ENCODE peak calls at places on chromosome 9, in ten cellular contexts. F, Y, E, H, J, K, Z, V, D and R are unnamed samples.

GRCh38 chr9:38233796-38234355 is 158.6 kb upstream of the ALDH1B1 start:
- DNase-seq in E (no peak), J (no peak), F (no peak), Y (no peak), K (no peak), Z (no peak), V (no peak), H (no peak), D (no peak), R (no peak)

GRCh38 chr9:4073371-4073770 is 226.5 kb downstream of the GLIS3 start:
- DNase-seq in J (no peak), K (no peak), V (no peak), D (no peak), E (no peak), H (no peak), Y (no peak), Z (no peak), F (no peak), R (no peak)

GRCh38 chr9:114011313-114011712 is 66.8 kb downstream of the AMBP start:
- DNase-seq in V (no peak), Y (no peak), Z (no peak), E (no peak), J (no peak), D (no peak), H (peak; percentile 8), K (no peak), F (no peak), R (no peak)

GRCh38 chr9:89802809-89803355 is 198.1 kb downstream of the GADD45G start:
- DNase-seq in H (no peak), Z (no peak), K (no peak), E (no peak), J (no peak), D (no peak), V (peak; percentile 64), Y (peak; percentile 64), F (no peak), R (no peak)

GRCh38 chr9:136250676-136251075 is 5.1 kb upstream of the QSOX2 start:
- DNase-seq in V (no peak), Z (no peak), E (no peak), J (no peak), D (no peak), H (no peak), Y (no peak), F (no peak), K (no peak), R (no peak)

GRCh38 chr9:105877719-105878118 is 183.4 kb downstream of the TMEM38B start:
- DNase-seq in K (no peak), E (no peak), D (no peak), V (no peak), Y (peak; percentile 96), F (no peak), Z (no peak), J (no peak), H (no peak), R (no peak)

GRCh38 chr9:136546697-136547481 is 1.0 kb upstream of the NOTCH1 start:
- DNase-seq in K (peak; percentile 63), E (peak; percentile 55), D (no peak), Z (peak; percentile 44), J (no peak), F (no peak), V (peak; percentile 56), H (peak; percentile 81), Y (no peak), R (peak; percentile 55)

GRCh38 chr9:87613265-87614111 is 112.4 kb upstream of the CTSL start:
- DNase-seq in J (no peak), Z (no peak), V (no peak), H (no peak), Y (no peak), K (no peak), E (no peak), D (no peak), F (no peak), R (peak; percentile 13)

GRCh38 chr9:124132671-124133147 is 121.1 kb downstream of the LHX2 start:
- DNase-seq in E (no peak), Z (no peak), V (no peak), D (no peak), H (peak; percentile 21), J (no peak), K (no peak), F (no peak), Y (no peak), R (no peak)